ENCODE peak calls at places on chromosomes 16 and 17, in five cellular contexts. W is Peyer's patch, M is tibial artery, H is pancreas, U is suprapubic skin. T is an unnamed sample.

GRCh38 chr17:64747938-64748540 is 85.9 kb upstream of the SMURF2 start:
- DNase-seq in W (no peak), M (peak), H (no peak), U (no peak), T (no peak)

GRCh38 chr16:88387941-88388627 is 5.3 kb downstream of the ZNF469 start:
- DNase-seq in W (peak), M (peak), H (peak), U (no peak), T (peak)

GRCh38 chr17:75695141-75695829 is 26.0 kb upstream of the ITGB4 start:
- DNase-seq in W (peak), M (no peak), H (no peak), U (no peak), T (no peak)

GRCh38 chr17:81386646-81387234 is 8.5 kb upstream of the BAHCC1 start:
- DNase-seq in W (no peak), M (peak), H (peak), U (no peak), T (peak)

GRCh38 chr17:82848022-82848592 is 8.3 kb upstream of the ZNF750 start:
- DNase-seq in W (peak), M (peak), H (no peak), U (no peak), T (no peak)

GRCh38 chr17:4072487-4073157 is 70.2 kb downstream of the ZZEF1 start:
- DNase-seq in W (no peak), M (no peak), H (no peak), U (no peak), T (no peak)

GRCh38 chr17:3659541-3660111 is 8.8 kb downstream of the TAX1BP3 start:
- DNase-seq in W (peak), M (peak), H (no peak), U (peak), T (peak)

GRCh38 chr17:64032081-64032480 is 11.6 kb upstream of the ICAM2 start:
- DNase-seq in W (no peak), M (no peak), H (no peak), U (no peak), T (no peak)

GRCh38 chr16:51971184-51971583 is 575.8 kb downstream of the TOX3 start:
- DNase-seq in W (no peak), M (no peak), H (no peak), U (no peak), T (no peak)

GRCh38 chr16:23959069-23959800 is 123.5 kb downstream of the PRKCB start:
- DNase-seq in W (no peak), M (no peak), H (no peak), U (no peak), T (no peak)

GRCh38 chr16:49491736-49492089 is 118.1 kb downstream of the C16orf78 start:
- DNase-seq in W (no peak), M (peak), H (peak), U (peak), T (no peak)

GRCh38 chr16:80652441-80652840 is 111.6 kb downstream of the DYNLRB2 start:
- DNase-seq in W (no peak), M (no peak), H (no peak), U (no peak), T (no peak)

GRCh38 chr16:88599092-88599733 is 29.0 kb downstream of the ZC3H18 start:
- DNase-seq in W (no peak), M (peak), H (no peak), U (no peak), T (peak)

GRCh38 chr17:78879679-78880186 is 23.3 kb downstream of the CEP295NL start:
- DNase-seq in W (peak), M (no peak), H (peak), U (peak), T (peak)

GRCh38 chr16:68319185-68319908 is 8.5 kb downstream of the PRMT7 start:
- DNase-seq in W (no peak), M (peak), H (no peak), U (no peak), T (no peak)

GRCh38 chr17:73227379-73227778 is 34.3 kb downstream of the CPSF4L start:
- DNase-seq in W (no peak), M (no peak), H (no peak), U (no peak), T (no peak)

GRCh38 chr16:82033683-82034300 is 1.3 kb upstream of the HSD17B2 start:
- DNase-seq in W (peak), M (no peak), H (no peak), U (no peak), T (no peak)

GRCh38 chr17:42422412-42422957 is 571 bp downstream of the CAVIN1 start:
- DNase-seq in W (peak), M (peak), H (peak), U (no peak), T (no peak)

GRCh38 chr16:12971216-12971615 is 69.8 kb downstream of the SHISA9 start:
- DNase-seq in W (no peak), M (no peak), H (no peak), U (no peak), T (peak)

GRCh38 chr16:81688182-81688581 is 90.9 kb upstream of the PLCG2 start:
- DNase-seq in W (no peak), M (no peak), H (no peak), U (no peak), T (no peak)

GRCh38 chr17:21194210-21194609 is 19.8 kb downstream of the TMEM11 start:
- DNase-seq in W (no peak), M (no peak), H (no peak), U (no peak), T (no peak)

GRCh38 chr16:88705076-88705684 is 1.0 kb downstream of the RNF166 start:
- DNase-seq in W (no peak), M (no peak), H (peak), U (no peak), T (peak)

GRCh38 chr16:19718624-19718965 is 524 bp downstream of the IQCK start:
- DNase-seq in W (peak), M (no peak), H (no peak), U (no peak), T (no peak)

GRCh38 chr17:38436386-38436785 is 8.1 kb downstream of the ARHGAP23 start:
- DNase-seq in W (no peak), M (no peak), H (no peak), U (no peak), T (no peak)

GRCh38 chr17:1109606-1110523 is 69.9 kb downstream of the ABR start:
- DNase-seq in W (peak), M (no peak), H (no peak), U (no peak), T (no peak)

GRCh38 chr16:2713523-2713922 is 6.5 kb downstream of the PRSS27 start:
- DNase-seq in W (no peak), M (peak), H (no peak), U (no peak), T (no peak)
- H3K27ac ChIP-seq in W (no peak), M (no peak), H (no peak), U (no peak), T (no peak)

GRCh38 chr16:11636172-11636721 is 32.0 kb upstream of the SNN start:
- DNase-seq in W (no peak), M (no peak), H (peak), U (no peak), T (no peak)
- H3K27ac ChIP-seq in W (peak), M (no peak), H (no peak), U (peak), T (no peak)

DNA sequence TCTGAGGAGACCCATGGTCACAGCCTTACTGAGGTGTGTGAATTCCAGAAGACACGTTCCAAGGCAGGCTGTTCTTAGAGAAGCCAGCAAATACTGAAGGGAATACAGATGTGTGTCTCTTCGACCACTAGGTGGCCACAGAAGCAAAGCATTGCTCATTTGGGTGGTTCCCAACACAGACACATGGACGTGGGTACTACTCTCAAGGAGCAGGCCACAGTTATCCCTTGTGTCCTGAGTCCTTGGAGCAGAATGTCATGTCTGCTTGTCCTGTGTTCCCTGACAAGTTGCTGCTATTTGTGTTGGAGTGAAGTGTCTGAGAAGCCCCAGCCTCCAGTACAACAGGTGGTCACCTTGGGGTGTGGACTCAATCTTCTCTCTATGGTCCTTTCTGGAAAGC is 30.3 kb downstream of the HMOX2 start:
- DNase-seq in W (no peak), M (peak), H (peak), U (no peak), T (peak)
- H3K27ac ChIP-seq in W (peak), M (no peak), H (no peak), U (no peak), T (peak)

DNA sequence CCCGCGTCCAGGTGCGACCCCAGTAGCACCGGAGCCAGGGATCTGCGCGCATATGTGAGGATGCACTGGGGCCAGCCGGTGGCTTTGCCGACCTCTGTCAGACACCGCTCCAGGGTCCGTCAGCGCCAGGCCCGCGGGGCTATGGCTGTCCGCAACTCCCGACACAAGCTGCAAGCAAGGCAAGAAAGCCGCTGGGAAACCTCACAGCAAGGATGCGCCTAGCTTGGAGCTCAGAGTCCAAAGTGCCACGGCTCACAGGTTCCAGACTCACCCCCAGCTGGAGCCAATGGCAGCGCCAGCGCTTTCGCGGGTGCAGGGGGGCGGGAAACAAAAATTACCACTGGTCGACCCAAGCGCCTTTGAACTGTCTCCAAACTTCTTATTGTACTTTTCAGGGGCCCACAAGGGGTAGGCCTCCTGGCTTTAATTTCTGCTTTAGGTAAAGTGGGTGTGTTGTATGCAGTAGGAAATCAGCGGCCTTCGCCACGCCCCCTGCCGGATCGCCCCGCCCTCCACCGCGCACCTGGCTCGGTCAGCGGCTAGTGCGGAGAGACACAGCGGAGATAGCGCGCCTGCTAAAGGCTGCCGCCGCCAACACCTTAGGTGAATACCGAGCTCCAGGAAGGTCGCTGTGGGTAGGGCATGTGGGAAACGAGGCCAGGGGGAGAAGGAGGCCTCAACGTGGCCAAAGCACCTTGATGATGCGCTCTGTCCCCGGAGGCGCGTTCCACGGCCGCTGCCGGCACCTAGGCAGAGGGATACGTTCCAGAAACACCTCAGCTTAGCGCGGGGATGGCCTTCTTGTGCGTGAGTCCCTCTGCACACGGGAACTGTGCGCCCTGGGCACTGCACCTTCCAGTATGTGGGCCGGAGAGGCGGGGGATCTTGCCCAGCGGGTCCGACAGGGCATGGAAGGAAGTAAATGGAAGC is 61.1 kb upstream of the RBL2 start:
- DNase-seq in W (peak), M (no peak), H (peak), U (no peak), T (no peak)
- H3K27ac ChIP-seq in W (no peak), M (no peak), H (no peak), U (no peak), T (no peak)

DNA sequence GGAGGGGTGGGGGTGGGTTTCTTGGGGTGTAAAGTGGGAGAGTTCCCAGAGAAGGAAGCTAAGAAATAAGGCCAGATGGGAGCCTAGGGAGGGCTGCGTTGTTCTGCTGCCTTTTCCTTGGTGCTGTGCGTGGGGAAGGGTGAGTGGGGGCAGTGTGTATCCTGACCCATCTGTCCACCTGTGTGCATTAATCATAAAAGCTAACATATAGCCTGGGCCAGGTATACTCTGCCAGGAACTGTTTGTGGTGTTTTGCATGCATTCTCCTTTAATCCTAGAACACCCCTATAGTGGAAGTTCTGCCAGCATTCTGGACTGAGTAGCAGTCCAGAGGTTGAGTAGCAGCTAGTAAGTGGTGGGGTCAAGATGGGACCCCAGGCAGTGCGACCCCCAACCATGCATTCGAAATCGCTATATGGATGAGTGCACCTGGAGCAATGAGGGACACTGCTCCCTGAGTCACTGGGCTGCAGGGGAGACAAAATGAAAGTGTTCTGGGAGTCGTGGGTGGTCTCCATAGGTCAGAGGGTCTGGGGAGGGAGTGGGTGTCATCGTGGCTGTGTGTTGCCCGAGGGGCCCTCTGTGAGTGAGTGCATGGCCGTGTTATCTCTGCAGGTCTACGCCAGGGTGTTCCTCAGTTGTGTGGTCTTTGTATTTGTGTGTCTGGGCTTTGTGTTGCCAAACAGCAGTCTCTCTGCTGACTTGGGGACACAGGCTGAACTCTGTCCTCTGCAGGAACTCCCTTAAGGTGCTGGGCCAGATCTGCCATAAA is 1.3 kb downstream of the ERBB2 start:
- DNase-seq in W (peak), M (no peak), H (no peak), U (no peak), T (no peak)
- H3K27ac ChIP-seq in W (peak), M (peak), H (peak), U (peak), T (no peak)

T was measured in substantia nigra.